ENCODE peak calls at places on chromosomes 13 and 19, in five cellular contexts. N is effector memory CD4-positive, alpha-beta T cell; E is PC-9; W is thyroid gland; X is HFF-Myc. A is an unnamed sample.
A peak's percentile ranks its signal among the peaks of the same experiment; 100 is the strongest.

GRCh38 chr13:87052731-87053130 is 618.4 kb upstream of the SLITRK5 start:
- DNase-seq in X (no peak), W (no peak), E (no peak), N (no peak), A (no peak)

GRCh38 chr13:45439000-45439399 is 20.8 kb upstream of the SLC25A30 start:
- DNase-seq in X (no peak), W (no peak), N (no peak), E (no peak), A (no peak)

GRCh38 chr13:111415765-111416164 is 95.3 kb downstream of the TEX29 start:
- DNase-seq in N (no peak), E (no peak), W (no peak), X (no peak), A (no peak)

GRCh38 chr13:88622362-88622973 is 951.3 kb downstream of the SLITRK5 start:
- DNase-seq in X (no peak), W (no peak), E (no peak), N (no peak), A (peak; percentile 6)

GRCh38 chr19:48510421-48511268 is 990 bp downstream of the LMTK3 start:
- DNase-seq in W (peak; percentile 64), E (peak; percentile 54), N (peak; percentile 60), X (no peak), A (no peak)

GRCh38 chr13:79405831-79406596 is at the start of gene RBM26:
- DNase-seq in W (peak; percentile 91), X (peak; percentile 89), N (peak; percentile 86), E (peak; percentile 89), A (peak; percentile 83)

GRCh38 chr19:18159810-18160209 is 6.8 kb downstream of the PIK3R2 start:
- DNase-seq in X (no peak), E (no peak), W (no peak), N (no peak), A (no peak)

GRCh38 chr19:16594131-16594586 is 21.9 kb upstream of the SLC35E1 start:
- DNase-seq in W (no peak), X (no peak), N (peak; percentile 42), E (no peak), A (no peak)

GRCh38 chr19:12484011-12484370 is 625 bp downstream of the ZNF709 start:
- DNase-seq in W (no peak), E (no peak), X (no peak), N (no peak), A (no peak)

GRCh38 chr13:112699318-112699918 is 9.6 kb downstream of the ATP11A start:
- DNase-seq in N (no peak), E (no peak), X (no peak), W (no peak), A (no peak)

DNA sequence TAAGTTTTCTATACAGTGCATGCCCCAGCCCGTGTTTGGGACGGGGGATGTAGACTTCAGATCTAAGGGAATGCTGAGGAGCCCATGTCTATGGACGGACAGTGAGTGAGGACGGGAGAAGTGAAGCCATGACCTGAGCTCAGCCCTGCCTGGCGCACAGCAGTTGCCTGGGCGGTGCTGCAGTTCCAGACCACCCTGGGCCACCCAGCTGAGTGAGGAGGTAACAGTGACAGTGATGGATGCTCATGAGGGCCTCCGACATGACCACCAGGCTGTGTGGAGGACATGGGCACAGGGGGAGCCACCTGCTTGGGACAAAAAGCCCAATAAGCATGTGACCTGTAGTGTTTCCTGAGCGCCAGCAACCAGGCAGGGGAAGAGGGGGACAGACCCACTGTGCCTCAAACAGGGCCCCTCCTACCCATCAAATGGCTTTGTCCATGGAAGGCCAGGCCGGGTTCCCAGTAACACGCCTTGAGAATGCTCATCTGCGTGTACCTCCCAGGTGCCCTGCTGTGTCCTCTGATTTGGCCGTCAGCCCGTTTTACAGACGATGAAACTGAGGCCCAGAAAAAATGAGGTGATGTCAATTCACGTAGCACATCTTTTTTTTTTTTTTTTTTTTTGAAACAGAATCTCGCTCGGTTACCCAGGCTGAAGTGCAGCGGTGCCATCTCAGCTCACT is 22.6 kb downstream of the NOSIP start:
- DNase-seq in N (no peak), W (no peak), X (no peak), E (no peak), A (no peak)
- H3K4me3 ChIP-seq in N (peak overlapping the region; percentile 55), W (no peak overlapping the region), X (no peak overlapping the region), E (no peak overlapping the region), A (no peak overlapping the region)

GRCh38 chr19:11480927-11481776 is at the start of gene ELAVL3:
- DNase-seq in N (no peak), X (no peak), W (no peak), E (no peak), A (no peak)
- H3K4me3 ChIP-seq in N (no peak within 1 kb of the TSS), X (no peak within 1 kb of the TSS), W (no peak within 1 kb of the TSS), E (no peak within 1 kb of the TSS), A (peak within 1 kb of the TSS; percentile 49)

GRCh38 chr19:9354651-9355050 is 8.2 kb upstream of the ZNF177 start:
- DNase-seq in N (no peak), E (no peak), X (no peak), W (no peak), A (no peak)
- H3K4me3 ChIP-seq in N (no peak overlapping the region), E (no peak overlapping the region), X (no peak overlapping the region), W (no peak overlapping the region), A (no peak overlapping the region)

GRCh38 chr19:53870485-53870844 is 2.8 kb downstream of the MYADM start:
- DNase-seq in E (no peak), X (no peak), W (no peak), N (no peak), A (no peak)
- H3K4me3 ChIP-seq in E (peak overlapping the region; percentile 4), X (peak overlapping the region; percentile 59), W (no peak overlapping the region), N (no peak overlapping the region), A (peak overlapping the region; percentile 21)

DNA sequence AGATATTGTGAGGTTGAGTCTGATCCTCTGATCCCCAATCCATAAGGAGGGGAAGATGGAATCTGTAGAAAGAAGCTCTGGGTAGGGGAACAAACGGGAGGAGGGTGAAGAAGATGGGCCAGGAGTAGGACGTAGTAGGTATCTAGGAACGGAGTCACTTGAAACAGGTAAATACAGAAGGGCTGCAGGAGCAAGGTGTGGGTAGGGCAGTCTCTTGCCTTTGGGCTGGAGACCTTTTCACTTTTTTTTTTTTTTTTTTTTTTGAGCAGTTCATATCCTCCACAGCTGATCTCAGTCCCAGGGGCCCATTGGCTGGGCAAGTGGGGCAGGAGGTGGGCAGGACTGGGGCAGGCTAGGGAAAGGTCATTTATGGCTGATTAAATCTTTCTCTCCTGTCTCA is 1.5 kb downstream of the BCKDHA start:
- DNase-seq in X (no peak), E (no peak), W (no peak), N (no peak), A (no peak)
- H3K4me3 ChIP-seq in X (peak overlapping the region; percentile 97), E (peak overlapping the region; percentile 100), W (no peak overlapping the region), N (no peak overlapping the region), A (no peak overlapping the region)

DNA sequence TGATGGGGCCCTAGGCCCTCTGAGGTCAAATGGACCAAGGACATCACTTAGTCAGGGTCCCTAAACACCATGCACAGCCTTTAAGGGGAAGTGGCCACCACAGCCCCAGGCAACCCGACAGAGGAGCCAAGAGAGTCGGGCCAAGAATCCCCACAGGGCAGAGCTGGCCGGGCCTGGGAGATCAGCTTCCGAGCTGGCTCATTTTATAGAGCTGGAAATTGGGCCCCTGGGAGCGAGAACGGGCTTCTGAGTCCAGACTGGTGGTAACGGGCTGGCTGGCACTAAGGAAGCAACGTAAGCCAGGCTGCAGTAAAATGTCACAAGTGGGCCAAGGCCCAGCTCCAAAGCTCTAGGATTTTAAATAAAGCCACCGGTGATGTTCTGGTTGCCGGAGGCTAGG is 51.1 kb downstream of the HSPH1 start:
- DNase-seq in W (no peak), X (no peak), E (no peak), N (no peak), A (no peak)
- H3K4me3 ChIP-seq in W (no peak overlapping the region), X (no peak overlapping the region), E (no peak overlapping the region), N (no peak overlapping the region), A (no peak overlapping the region)

A was measured in skeletal muscle cell.